ENCODE peak calls at places on chromosomes 5 and 9, in ten cellular contexts. T is colonic mucosa; Q is ascending aorta; M is lower lobe of right lung; I is tibial artery; K is K562; O is adrenal gland; H is aorta; L is CD4-positive, alpha-beta memory T cell; Y is left ventricle myocardium inferior. V is an unnamed sample. For H3K27me3 and H3K4me1, the result is how much of the 10 kb centered on the place peaks cover.

GRCh38 chr5:42949348-42950090 is 90.6 kb downstream of the ANXA2R start:
- DNase-seq in T (peak), Q (peak), M (peak), I (peak), K (no peak), O (peak), H (peak), L (peak), Y (peak), V (peak)

GRCh38 chr9:94026816-94027215 is 57.4 kb upstream of the PTPDC1 start:
- DNase-seq in T (no peak), Q (no peak), M (no peak), I (no peak), K (no peak), O (no peak), H (no peak), L (no peak), Y (no peak), V (no peak)

GRCh38 chr5:141565826-141566575 is 52.8 kb downstream of the DIAPH1 start:
- DNase-seq in T (no peak), Q (no peak), M (no peak), I (no peak), K (no peak), O (no peak), H (no peak), L (no peak), Y (no peak), V (no peak)

GRCh38 chr5:110735545-110735944 is 3.3 kb upstream of the SLC25A46 start:
- DNase-seq in T (no peak), Q (no peak), M (no peak), I (no peak), K (no peak), O (no peak), H (no peak), L (no peak), Y (no peak), V (no peak)

GRCh38 chr5:150116667-150117395 is 30.5 kb upstream of the CSF1R start:
- DNase-seq in T (peak), Q (peak), M (no peak), I (peak), K (peak), O (peak), H (peak), L (peak), Y (no peak), V (no peak)

GRCh38 chr5:33317271-33317670 is 123.5 kb upstream of the TARS1 start:
- DNase-seq in T (no peak), Q (no peak), M (no peak), I (no peak), K (no peak), O (no peak), H (no peak), L (no peak), Y (no peak), V (no peak)

GRCh38 chr9:121975801-121976277 is 117.3 kb downstream of the TTLL11 start:
- DNase-seq in T (peak), Q (no peak), M (no peak), I (no peak), K (no peak), O (no peak), H (no peak), L (no peak), Y (no peak), V (no peak)

GRCh38 chr5:37553720-37554402 is 174.7 kb downstream of the WDR70 start:
- DNase-seq in T (peak), Q (no peak), M (no peak), I (no peak), K (peak), O (no peak), H (no peak), L (no peak), Y (no peak), V (no peak)

GRCh38 chr9:70884276-70884675 is 237.1 kb downstream of the TRPM3 start:
- DNase-seq in T (no peak), Q (no peak), M (no peak), I (no peak), K (no peak), O (no peak), H (no peak), L (no peak), Y (no peak), V (no peak)

GRCh38 chr5:93209476-93209875 is 371.5 kb downstream of the NR2F1-AS1 start:
- DNase-seq in T (no peak), Q (no peak), M (no peak), I (no peak), K (no peak), O (no peak), H (no peak), L (no peak), Y (no peak), V (no peak)

GRCh38 chr5:581266-581665 is 30.9 kb upstream of the CEP72 start:
- DNase-seq in T (no peak), Q (no peak), M (no peak), I (peak), K (no peak), O (no peak), H (no peak), L (no peak), Y (no peak), V (no peak)

GRCh38 chr9:128412120-128412790 is 8.4 kb upstream of the CERCAM start:
- DNase-seq in T (peak), Q (no peak), M (peak), I (peak), K (peak), O (peak), H (peak), L (no peak), Y (peak), V (no peak)

GRCh38 chr5:56861893-56862485 is 46.6 kb downstream of the MAP3K1 start:
- DNase-seq in T (no peak), Q (no peak), M (no peak), I (no peak), K (no peak), O (no peak), H (no peak), L (no peak), Y (no peak), V (no peak)

GRCh38 chr5:36444582-36444999 is 142.9 kb upstream of the RANBP3L start:
- DNase-seq in T (peak), Q (peak), M (no peak), I (peak), K (no peak), O (peak), H (no peak), L (no peak), Y (peak), V (no peak)

GRCh38 chr5:165227515-165227914 is 1722.1 kb downstream of the MAT2B start:
- DNase-seq in T (no peak), Q (no peak), M (no peak), I (no peak), K (no peak), O (no peak), H (no peak), L (no peak), Y (no peak), V (no peak)

GRCh38 chr5:143820451-143820850 is 8.5 kb downstream of the HMHB1 start:
- DNase-seq in T (no peak), Q (no peak), M (no peak), I (no peak), K (no peak), O (no peak), H (no peak), L (no peak), Y (no peak), V (no peak)

GRCh38 chr5:37668524-37669047 is 171.3 kb downstream of the GDNF start:
- DNase-seq in T (peak), Q (no peak), M (peak), I (peak), K (peak), O (peak), H (peak), L (no peak), Y (no peak), V (no peak)

GRCh38 chr5:103569313-103570060 is 6.9 kb upstream of the NUDT12 start:
- DNase-seq in T (no peak), Q (no peak), M (no peak), I (no peak), K (no peak), O (no peak), H (no peak), L (no peak), Y (no peak), V (no peak)

GRCh38 chr5:150294551-150295071 is 5.0 kb upstream of the CAMK2A start:
- DNase-seq in T (no peak), Q (no peak), M (no peak), I (no peak), K (no peak), O (no peak), H (peak), L (no peak), Y (no peak), V (no peak)

GRCh38 chr9:94084314-94084713 is at the start of gene PTPDC1:
- DNase-seq in T (no peak), Q (no peak), M (no peak), I (no peak), K (peak), O (peak), H (no peak), L (no peak), Y (no peak), V (no peak)

GRCh38 chr5:172701336-172702061 is 60.4 kb downstream of the NEURL1B start:
- DNase-seq in T (no peak), Q (no peak), M (no peak), I (no peak), K (no peak), O (no peak), H (peak), L (no peak), Y (no peak), V (no peak)

GRCh38 chr9:124203818-124204217 is 53.9 kb upstream of the NEK6 start:
- DNase-seq in T (no peak), Q (no peak), M (no peak), I (no peak), K (no peak), O (no peak), H (no peak), L (no peak), Y (no peak), V (no peak)

GRCh38 chr9:15390200-15390599 is 32.5 kb upstream of the SNAPC3 start:
- DNase-seq in T (no peak), Q (no peak), M (no peak), I (no peak), K (no peak), O (no peak), H (no peak), L (no peak), Y (no peak), V (no peak)

GRCh38 chr5:33118761-33119415 is 321.9 kb upstream of the TARS1 start:
- DNase-seq in T (no peak), Q (no peak), M (no peak), I (no peak), K (no peak), O (no peak), H (no peak), L (no peak), Y (no peak), V (no peak)

GRCh38 chr9:107712390-107712789 is 222.8 kb upstream of the KLF4 start:
- DNase-seq in T (no peak), Q (no peak), M (no peak), I (no peak), K (no peak), O (no peak), H (no peak), L (no peak), Y (no peak), V (no peak)

GRCh38 chr5:66144799-66145390 is 795 bp downstream of the SREK1 start:
- DNase-seq in T (no peak), Q (no peak), M (no peak), I (no peak), K (peak), O (no peak), H (no peak), L (no peak), Y (no peak), V (no peak)

GRCh38 chr5:132294728-132295504 is 722 bp downstream of the SLC22A4 start:
- DNase-seq in T (peak), Q (peak), M (peak), I (peak), K (peak), O (peak), H (peak), L (peak), Y (peak), V (peak)

GRCh38 chr5:134825212-134825611 is 20.6 kb upstream of the C5orf24 start:
- DNase-seq in T (no peak), Q (no peak), M (no peak), I (no peak), K (no peak), O (no peak), H (no peak), L (no peak), Y (no peak), V (no peak)

DNA sequence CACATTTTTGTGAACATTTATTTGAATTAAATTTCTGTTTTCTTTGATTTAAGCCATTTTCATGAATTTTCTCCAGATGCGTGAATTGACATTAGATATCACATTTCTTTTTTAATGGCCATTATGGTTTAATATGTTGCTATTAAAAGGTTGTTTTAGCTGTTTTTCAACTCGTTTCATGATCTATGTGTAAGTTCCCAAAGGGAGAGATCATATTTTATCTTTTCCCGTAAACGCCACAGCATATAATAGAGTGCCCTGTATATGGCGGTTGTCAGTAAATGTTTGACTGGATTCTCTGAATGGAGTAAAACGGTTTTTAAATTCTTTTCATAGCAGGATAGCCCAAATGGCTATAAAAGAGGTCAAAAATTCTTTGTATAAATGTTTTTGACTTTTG is 35.8 kb downstream of the ZCCHC7 start:
- DNase-seq in T (no peak), Q (no peak), M (no peak), I (no peak), K (no peak), O (no peak), H (no peak), L (no peak), Y (no peak), V (no peak)
- H3K27me3 ChIP-seq in T (under half), Q (under half), M (under half), I (under half), K (under half), O (under half), H (under half), L (under half), Y (under half), V (under half)

DNA sequence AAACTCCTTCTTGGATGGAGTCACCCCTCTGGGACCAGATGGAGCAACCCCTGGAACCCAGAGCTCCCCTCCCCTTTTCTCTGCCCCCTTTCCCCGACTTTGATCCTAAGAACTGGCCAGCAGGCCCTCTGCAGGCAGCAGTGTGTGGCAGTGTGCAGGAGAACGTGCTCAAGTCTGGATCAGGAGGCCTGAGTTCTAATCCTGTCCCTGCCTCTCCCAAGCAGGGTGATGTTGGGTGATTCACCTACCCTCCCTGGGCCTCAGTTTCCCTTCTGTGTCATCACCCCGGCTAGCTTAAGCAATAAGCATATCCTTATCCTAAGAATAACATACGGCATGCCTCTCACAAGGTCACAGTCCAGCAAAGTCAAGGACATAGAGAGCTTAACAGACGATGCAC is 67.6 kb downstream of the C9orf50 start:
- DNase-seq in T (no peak), Q (peak), M (no peak), I (no peak), K (no peak), O (no peak), H (no peak), L (no peak), Y (no peak), V (no peak)
- H3K4me1 ChIP-seq in T (under half), Q (under half), M (under half), I (under half), K (under half), O (under half), H (under half), L (under half), Y (under half), V (under half)

GRCh38 chr9:126624912-126625311 is 11.2 kb downstream of the LMX1B start:
- DNase-seq in T (no peak), Q (no peak), M (no peak), I (no peak), K (no peak), O (no peak), H (no peak), L (no peak), Y (no peak), V (no peak)

GRCh38 chr9:126628146-126628545 is 14.4 kb downstream of the LMX1B start:
- DNase-seq in T (no peak), Q (no peak), M (no peak), I (no peak), K (no peak), O (no peak), H (no peak), L (no peak), Y (no peak), V (no peak)

GRCh38 chr9:126625329-126626116 is 11.8 kb downstream of the LMX1B start:
- DNase-seq in T (no peak), Q (no peak), M (no peak), I (no peak), K (no peak), O (no peak), H (no peak), L (no peak), Y (no peak), V (no peak)

GRCh38 chr9:126624453-126624872 is 10.7 kb downstream of the LMX1B start:
- DNase-seq in T (no peak), Q (no peak), M (no peak), I (no peak), K (no peak), O (no peak), H (no peak), L (no peak), Y (no peak), V (no peak)

GRCh38 chr9:126626117-126627022 is 12.6 kb downstream of the LMX1B start:
- DNase-seq in T (no peak), Q (no peak), M (no peak), I (no peak), K (no peak), O (no peak), H (no peak), L (no peak), Y (no peak), V (no peak)
- H3K4me3 ChIP-seq in T (peak), Q (peak), M (peak), I (peak), K (no peak), O (no peak), H (peak), L (peak), Y (peak), V (peak)

DNA sequence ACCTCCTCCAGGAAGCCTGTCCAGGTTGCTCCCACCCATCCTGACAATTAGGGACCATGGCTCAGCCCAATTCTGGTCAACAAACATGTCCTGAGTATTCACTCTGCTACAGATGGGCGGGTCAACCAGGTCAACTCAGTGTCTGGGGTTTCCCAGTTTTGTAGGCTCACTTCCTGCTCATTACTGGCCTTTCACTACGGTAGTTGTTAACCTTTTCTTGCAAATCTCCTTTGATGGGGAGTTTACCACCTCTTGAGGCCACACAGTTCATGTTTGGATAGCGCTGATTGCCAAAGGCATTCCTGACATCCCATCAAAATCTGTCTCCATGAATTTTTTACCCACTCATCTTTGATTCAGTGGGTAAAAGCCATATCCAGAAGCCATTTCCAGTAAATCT is 13.8 kb downstream of the TMEM8B start:
- DNase-seq in T (no peak), Q (no peak), M (no peak), I (no peak), K (no peak), O (no peak), H (no peak), L (no peak), Y (no peak), V (peak)
- H3K27me3 ChIP-seq in T (under half), Q (under half), M (under half), I (under half), K (under half), O (under half), H (under half), L (under half), Y (under half), V (under half)

DNA sequence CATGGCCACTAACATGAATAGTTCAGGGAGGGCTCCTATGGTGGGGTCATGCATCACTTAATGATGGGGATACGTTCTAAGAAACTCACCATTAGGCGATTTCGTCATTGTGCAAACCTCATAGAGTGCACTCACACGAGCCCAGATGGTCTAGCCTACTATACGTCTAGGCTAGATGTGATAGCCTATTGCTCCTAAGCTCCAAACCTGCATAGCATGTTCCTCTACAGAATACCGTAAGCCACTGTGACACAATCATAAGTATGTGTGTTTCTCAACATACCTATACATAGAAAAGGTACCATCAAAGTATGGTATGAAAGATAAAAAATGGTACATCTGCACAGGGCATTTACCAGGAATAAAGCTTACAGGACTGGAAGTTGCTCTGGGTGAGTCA is 6.3 kb downstream of the SLIT3 start:
- DNase-seq in T (no peak), Q (no peak), M (no peak), I (no peak), K (no peak), O (no peak), H (no peak), L (no peak), Y (no peak), V (no peak)
- H3K4me1 ChIP-seq in T (under half), Q (under half), M (under half), I (under half), K (under half), O (under half), H (under half), L (under half), Y (under half), V (under half)

GRCh38 chr5:146219243-146219642 is 15.8 kb downstream of the RBM27 start:
- DNase-seq in T (no peak), Q (no peak), M (no peak), I (no peak), K (no peak), O (no peak), H (no peak), L (no peak), Y (no peak), V (no peak)

GRCh38 chr5:146208916-146209522 is 5.6 kb downstream of the RBM27 start:
- DNase-seq in T (no peak), Q (no peak), M (no peak), I (no peak), K (no peak), O (no peak), H (no peak), L (no peak), Y (no peak), V (no peak)

GRCh38 chr5:146218163-146218562 is 14.8 kb downstream of the RBM27 start:
- DNase-seq in T (no peak), Q (no peak), M (no peak), I (no peak), K (no peak), O (no peak), H (no peak), L (no peak), Y (no peak), V (no peak)

DNA sequence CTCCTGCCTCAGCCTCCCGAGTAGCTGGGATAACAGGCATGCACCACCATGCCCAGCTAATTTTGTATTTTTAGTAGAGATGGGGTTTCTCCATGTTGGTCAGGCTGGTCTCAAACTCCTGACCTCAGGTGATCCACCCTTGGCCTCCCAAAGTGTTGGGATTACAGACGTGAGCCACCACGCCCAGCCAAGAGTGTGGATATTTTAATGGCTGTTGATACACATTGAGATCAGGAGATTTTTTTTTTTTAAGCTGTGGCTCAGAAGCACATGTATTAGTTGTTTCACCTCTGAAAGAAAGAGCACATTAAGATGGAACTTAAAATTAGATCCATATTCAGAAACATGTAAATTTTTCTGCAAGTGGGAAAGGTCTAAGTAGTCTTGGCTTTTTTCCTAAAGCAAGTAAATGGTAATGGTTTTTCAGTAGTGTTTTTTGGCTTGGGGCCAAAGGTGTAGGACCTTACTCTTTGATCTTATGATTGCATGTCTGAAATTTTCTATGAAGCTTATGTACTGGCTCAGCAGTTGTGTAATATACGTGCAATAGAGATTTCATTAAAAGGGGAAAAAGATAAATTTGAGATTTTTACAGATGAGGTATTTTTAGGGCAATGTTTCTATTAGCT is 9.9 kb downstream of the RBM27 start:
- DNase-seq in T (no peak), Q (no peak), M (no peak), I (no peak), K (peak), O (no peak), H (no peak), L (no peak), Y (no peak), V (no peak)
- H3K4me3 ChIP-seq in T (no peak), Q (no peak), M (no peak), I (no peak), K (no peak), O (no peak), H (no peak), L (no peak), Y (no peak), V (no peak)

V was measured in MM.1S.